ENCODE peak calls at places on chromosomes 13 and 19, in six cellular contexts. Z, X, D, S, E and L are unnamed samples.

GRCh38 chr19:33434886-33435705 is 61.6 kb downstream of the CEBPG start:
- DNase-seq in S (no peak), Z (no peak), X (no peak), D (no peak), E (no peak), L (peak)

GRCh38 chr13:49457221-49457620 is 13.1 kb downstream of the SETDB2 start:
- DNase-seq in Z (no peak), X (no peak), D (no peak), E (no peak), S (no peak), L (no peak)

GRCh38 chr19:44848805-44849457 is 2.8 kb downstream of the NECTIN2 start:
- DNase-seq in E (no peak), X (peak), S (no peak), D (no peak), Z (no peak), L (peak)

GRCh38 chr13:100644328-100644727 is 30.3 kb downstream of the TMTC4 start:
- DNase-seq in X (no peak), E (no peak), D (no peak), Z (no peak), S (no peak), L (no peak)

GRCh38 chr13:26946675-26947342 is 186.2 kb upstream of the GPR12 start:
- DNase-seq in D (peak), S (peak), E (peak), X (no peak), Z (peak), L (peak)

GRCh38 chr19:49337267-49338022 is 2.2 kb downstream of the CD37 start:
- DNase-seq in D (no peak), S (no peak), X (no peak), Z (no peak), E (no peak), L (no peak)

GRCh38 chr19:48196933-48197665 is 26.6 kb downstream of the ZSWIM9 start:
- DNase-seq in D (no peak), Z (no peak), X (no peak), S (no peak), E (no peak), L (peak)

GRCh38 chr19:48368942-48369341 is 4.8 kb downstream of the SYNGR4 start:
- DNase-seq in Z (no peak), D (no peak), S (no peak), E (no peak), X (no peak), L (no peak)

GRCh38 chr19:15251749-15252397 is 19.6 kb upstream of the EPHX3 start:
- DNase-seq in X (peak), S (peak), D (peak), Z (no peak), E (no peak), L (peak)

GRCh38 chr13:25768726-25769270 is 283.0 kb downstream of the SHISA2 start:
- DNase-seq in D (no peak), E (no peak), Z (no peak), X (no peak), S (no peak), L (no peak)

GRCh38 chr13:48393030-48393697 is 19.7 kb downstream of the LPAR6 start:
- DNase-seq in D (no peak), E (no peak), S (no peak), Z (no peak), X (no peak), L (no peak)

GRCh38 chr13:74715718-74716117 is 581.5 kb upstream of the KLF12 start:
- DNase-seq in S (no peak), D (no peak), E (no peak), Z (no peak), X (no peak), L (no peak)

GRCh38 chr13:20525144-20525600 is 485 bp downstream of the CRYL1 start:
- DNase-seq in X (peak), S (peak), E (no peak), Z (no peak), D (no peak), L (no peak)

GRCh38 chr19:33132425-33132824 is 511 bp downstream of the WDR88 start:
- DNase-seq in X (peak), Z (no peak), D (peak), E (no peak), S (no peak), L (peak)

GRCh38 chr13:41900918-41901317 is 60.0 kb downstream of the VWA8 start:
- DNase-seq in E (no peak), S (peak), D (no peak), Z (no peak), X (no peak), L (no peak)

GRCh38 chr13:30020726-30021312 is 170.4 kb upstream of the UBL3 start:
- DNase-seq in Z (no peak), X (no peak), S (no peak), E (no peak), D (no peak), L (no peak)

GRCh38 chr19:18433735-18434398 is 4.1 kb downstream of the ISYNA1 start:
- DNase-seq in Z (no peak), X (peak), E (no peak), D (peak), S (no peak), L (peak)

GRCh38 chr19:3357731-3358391 is 8.5 kb upstream of the NFIC start:
- DNase-seq in Z (no peak), D (peak), E (no peak), S (no peak), X (no peak), L (no peak)

GRCh38 chr19:19106061-19106551 is 32.2 kb downstream of the TMEM161A start:
- DNase-seq in D (no peak), S (no peak), X (peak), Z (no peak), E (no peak), L (no peak)

GRCh38 chr13:32264407-32264806 is 50.8 kb downstream of the ZAR1L start:
- DNase-seq in X (no peak), S (no peak), D (no peak), E (no peak), Z (no peak), L (no peak)

GRCh38 chr13:76048126-76048525 is 412.0 kb downstream of the LMO7 start:
- DNase-seq in X (no peak), D (no peak), E (no peak), Z (no peak), S (no peak), L (no peak)

GRCh38 chr13:23081246-23081645 is 99.5 kb upstream of the SGCG start:
- DNase-seq in D (no peak), S (no peak), X (no peak), Z (no peak), E (no peak), L (no peak)

GRCh38 chr13:59951011-59951410 is 212.7 kb downstream of the DIAPH3 start:
- DNase-seq in S (no peak), Z (no peak), E (no peak), X (no peak), D (no peak), L (no peak)

GRCh38 chr13:111389621-111390521 is 69.4 kb downstream of the TEX29 start:
- DNase-seq in S (no peak), Z (no peak), E (no peak), X (no peak), D (no peak), L (no peak)

GRCh38 chr13:63086286-63086685 is 1670.6 kb upstream of the PCDH20 start:
- DNase-seq in X (no peak), Z (no peak), D (no peak), S (no peak), E (no peak), L (no peak)

GRCh38 chr19:12939292-12939606 is 840 bp downstream of the CALR start:
- DNase-seq in Z (no peak), X (no peak), S (no peak), D (no peak), E (no peak), L (no peak)

GRCh38 chr13:110552767-110553166 is 8.8 kb downstream of the RAB20 start:
- DNase-seq in D (no peak), S (no peak), Z (no peak), E (no peak), X (no peak), L (no peak)

GRCh38 chr19:19566306-19566705 is 28.2 kb downstream of the CILP2 start:
- DNase-seq in S (no peak), E (no peak), Z (no peak), X (no peak), D (no peak), L (no peak)

GRCh38 chr19:35509018-35509652 is 4.3 kb downstream of the DMKN start:
- DNase-seq in Z (peak), E (peak), D (peak), X (peak), S (peak), L (no peak)

GRCh38 chr13:51999525-51999924 is 11.7 kb downstream of the ATP7B start:
- DNase-seq in X (no peak), D (no peak), E (no peak), Z (no peak), S (no peak), L (no peak)

GRCh38 chr13:51998723-51999471 is 12.4 kb downstream of the ATP7B start:
- DNase-seq in Z (no peak), X (no peak), E (no peak), S (peak), D (no peak), L (no peak)

GRCh38 chr13:51996660-51997059 is 14.6 kb downstream of the ATP7B start:
- DNase-seq in X (no peak), E (no peak), D (peak), Z (no peak), S (no peak), L (no peak)

GRCh38 chr13:51997641-51998330 is 13.5 kb downstream of the ATP7B start:
- DNase-seq in E (no peak), Z (no peak), X (no peak), S (peak), D (no peak), L (no peak)

DNA sequence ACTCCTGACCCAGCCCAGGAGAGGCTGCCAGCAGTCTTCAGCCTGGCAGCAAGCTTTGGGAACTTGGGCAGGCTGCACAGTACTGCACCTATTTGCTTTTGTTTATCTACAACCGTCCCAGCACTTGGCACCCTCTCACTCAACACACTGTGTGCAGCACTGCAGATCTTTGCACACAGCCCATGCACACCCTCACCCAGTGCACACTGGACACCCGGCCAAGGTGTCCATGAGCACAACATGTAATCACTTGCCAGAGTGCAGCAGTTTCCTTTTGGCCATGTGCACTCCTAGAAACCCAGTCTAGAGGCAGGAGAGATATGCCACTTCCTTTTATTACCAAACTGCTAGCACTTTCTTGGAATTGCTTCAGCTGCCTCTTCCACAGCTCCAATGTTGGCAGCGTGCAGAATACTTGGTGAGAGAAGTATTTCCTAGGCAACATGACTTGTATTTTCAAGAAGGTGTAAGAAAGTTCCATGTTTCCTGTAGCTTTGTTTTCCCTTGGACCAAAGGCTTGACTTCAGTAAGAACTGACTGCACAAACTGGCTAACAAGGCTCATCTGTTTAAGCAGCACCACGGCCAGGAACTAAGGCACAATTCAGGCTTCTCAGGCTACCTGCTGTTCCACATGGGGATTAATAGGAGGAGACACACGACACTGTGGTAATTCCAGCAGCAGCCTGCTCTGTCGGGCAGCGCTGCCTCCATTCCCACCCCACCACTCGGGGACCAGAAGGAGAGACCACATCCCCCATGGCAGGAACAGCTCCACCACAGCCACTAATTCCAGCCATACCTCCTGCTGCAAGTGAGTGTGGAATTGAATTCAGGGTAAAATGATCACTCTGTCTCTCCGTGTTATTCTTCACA is 15.3 kb downstream of the ATP7B start:
- DNase-seq in S (no peak), D (peak), E (no peak), X (no peak), Z (no peak), L (no peak)
- H3K27ac ChIP-seq in S (peak), D (peak), E (no peak), X (no peak), Z (no peak), L (no peak)

GRCh38 chr13:105159794-105160193 is 1375.7 kb downstream of the EFNB2 start:
- DNase-seq in S (no peak), D (no peak), X (no peak), E (no peak), Z (no peak), L (no peak)
- TF ChIP-seq JUND in S (no peak), D (no peak), X (no peak), E (no peak), Z (no peak), L (no peak)

DNA sequence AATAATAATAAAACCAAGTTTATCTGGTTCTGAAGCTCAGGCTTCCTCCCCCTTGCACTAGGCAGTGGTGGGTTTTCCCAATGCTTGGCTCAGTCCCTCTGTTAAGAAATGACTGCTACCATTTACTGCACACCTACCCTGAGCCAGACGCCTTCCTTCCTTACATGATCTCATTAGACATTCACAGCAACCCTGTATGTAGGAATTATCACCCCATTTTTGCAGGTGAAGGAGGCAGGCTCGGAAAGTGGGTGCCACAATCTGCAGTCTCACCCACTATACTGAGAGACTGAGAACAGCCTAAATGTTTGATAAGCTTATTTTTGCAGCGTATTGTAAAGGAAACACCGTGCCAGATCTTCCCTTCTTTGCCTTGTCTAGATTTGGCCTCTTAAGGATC is 18.3 kb upstream of the CACNG8 start:
- DNase-seq in D (no peak), X (no peak), Z (no peak), S (no peak), E (no peak), L (no peak)
- TF ChIP-seq POLR2AphosphoS5 in D (no peak), X (no peak), Z (no peak), S (no peak), E (no peak), L (no peak)

GRCh38 chr13:33725340-33725739 is 92.6 kb upstream of the RFC3 start:
- DNase-seq in S (no peak), X (no peak), Z (no peak), D (no peak), E (no peak), L (no peak)

GRCh38 chr13:33727356-33728083 is 90.4 kb upstream of the RFC3 start:
- DNase-seq in D (no peak), E (no peak), Z (no peak), S (no peak), X (no peak), L (no peak)

GRCh38 chr13:33723772-33724435 is 94.0 kb upstream of the RFC3 start:
- DNase-seq in D (peak), E (peak), S (peak), Z (peak), X (peak), L (peak)

GRCh38 chr13:33730147-33730546 is 87.8 kb upstream of the RFC3 start:
- DNase-seq in E (no peak), S (no peak), Z (no peak), D (no peak), X (no peak), L (no peak)

DNA sequence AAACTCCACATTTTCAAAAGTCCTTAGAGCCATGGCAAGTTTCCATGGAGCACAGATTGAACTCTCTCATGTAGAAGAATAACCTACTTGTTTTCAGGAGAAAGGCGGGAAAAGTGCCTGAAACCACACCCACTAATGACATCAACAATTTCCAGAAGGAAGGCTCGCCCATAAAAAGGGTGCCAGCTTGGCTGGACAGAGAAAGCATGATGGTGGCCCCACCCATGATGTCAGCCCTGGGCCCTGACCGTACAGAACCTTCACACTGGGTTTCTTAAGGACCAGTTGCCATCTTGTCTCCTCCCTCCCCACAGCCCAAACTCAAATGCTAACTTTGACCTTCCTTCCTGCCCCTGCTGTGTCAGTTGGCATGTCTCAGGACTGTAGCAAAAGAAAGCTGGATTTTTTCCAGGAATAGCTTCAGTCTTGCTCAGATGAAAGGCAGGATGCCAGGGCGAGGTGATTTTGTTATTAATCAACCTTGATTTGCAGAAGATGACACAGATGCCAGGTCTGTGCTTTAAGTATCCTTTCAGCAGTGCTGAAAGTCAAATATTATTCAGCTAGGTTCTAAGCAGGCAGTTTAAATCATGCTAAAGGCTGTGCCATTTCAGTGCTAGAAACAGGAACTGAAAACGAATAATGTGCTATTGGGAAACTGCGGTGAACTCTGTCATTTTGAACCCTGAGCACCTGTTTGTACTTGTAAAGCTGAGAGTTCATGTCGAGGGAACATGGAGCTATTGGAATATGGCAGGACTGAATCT is 89.5 kb upstream of the RFC3 start:
- DNase-seq in S (no peak), D (no peak), E (peak), X (no peak), Z (no peak), L (no peak)
- H3K27ac ChIP-seq in S (no peak), D (no peak), E (peak), X (no peak), Z (no peak), L (no peak)